ENCODE peak calls at places on chromosomes 2 and 18, in nine cellular contexts. One of them, this sample, is unnamed.

GRCh38 chr18:24128700-24129099 is 10.2 kb upstream of the CABYR start:
- DNase-seq in thyroid gland: no peak
- DNase-seq in adrenal gland: no peak
- DNase-seq in A549: no peak
- DNase-seq in right lobe of liver: no peak
- DNase-seq in IMR-90: peak; percentile 37
- DNase-seq in heart left ventricle: no peak
- DNase-seq in uterus: no peak
- DNase-seq in NB4: no peak
- DNase-seq in this sample: no peak

GRCh38 chr2:154995332-154995731 is 296.8 kb downstream of the KCNJ3 start:
- DNase-seq in uterus: no peak
- DNase-seq in thyroid gland: no peak
- DNase-seq in heart left ventricle: no peak
- DNase-seq in IMR-90: no peak
- DNase-seq in A549: no peak
- DNase-seq in NB4: no peak
- DNase-seq in adrenal gland: no peak
- DNase-seq in right lobe of liver: no peak
- DNase-seq in this sample: no peak

GRCh38 chr2:29072971-29073725 is 1.2 kb downstream of the PCARE start:
- DNase-seq in NB4: no peak
- DNase-seq in heart left ventricle: no peak
- DNase-seq in thyroid gland: peak; percentile 55
- DNase-seq in A549: no peak
- DNase-seq in IMR-90: no peak
- DNase-seq in uterus: no peak
- DNase-seq in adrenal gland: peak; percentile 43
- DNase-seq in right lobe of liver: no peak
- DNase-seq in this sample: no peak

GRCh38 chr2:223586261-223586660 is 15.9 kb downstream of the SCG2 start:
- DNase-seq in uterus: no peak
- DNase-seq in A549: no peak
- DNase-seq in right lobe of liver: no peak
- DNase-seq in adrenal gland: no peak
- DNase-seq in heart left ventricle: no peak
- DNase-seq in NB4: no peak
- DNase-seq in IMR-90: peak; percentile 88
- DNase-seq in thyroid gland: no peak
- DNase-seq in this sample: no peak

GRCh38 chr2:160652236-160652635 is 158.6 kb upstream of the RBMS1 start:
- DNase-seq in A549: no peak
- DNase-seq in uterus: no peak
- DNase-seq in heart left ventricle: no peak
- DNase-seq in right lobe of liver: no peak
- DNase-seq in thyroid gland: no peak
- DNase-seq in IMR-90: no peak
- DNase-seq in NB4: peak; percentile 34
- DNase-seq in adrenal gland: no peak
- DNase-seq in this sample: no peak

GRCh38 chr2:187964742-187965141 is 326.9 kb upstream of the GULP1 start:
- DNase-seq in NB4: no peak
- DNase-seq in uterus: no peak
- DNase-seq in right lobe of liver: no peak
- DNase-seq in heart left ventricle: no peak
- DNase-seq in thyroid gland: no peak
- DNase-seq in IMR-90: peak; percentile 74
- DNase-seq in adrenal gland: no peak
- DNase-seq in A549: no peak
- DNase-seq in this sample: no peak

GRCh38 chr18:41396211-41396610 is 558.8 kb upstream of the PIK3C3 start:
- DNase-seq in NB4: no peak
- DNase-seq in IMR-90: no peak
- DNase-seq in adrenal gland: no peak
- DNase-seq in right lobe of liver: no peak
- DNase-seq in heart left ventricle: no peak
- DNase-seq in thyroid gland: no peak
- DNase-seq in A549: no peak
- DNase-seq in uterus: no peak
- DNase-seq in this sample: no peak

GRCh38 chr2:4763009-4763408 is 929.2 kb upstream of the SOX11 start:
- DNase-seq in IMR-90: no peak
- DNase-seq in right lobe of liver: no peak
- DNase-seq in heart left ventricle: no peak
- DNase-seq in A549: no peak
- DNase-seq in uterus: no peak
- DNase-seq in thyroid gland: peak; percentile 69
- DNase-seq in adrenal gland: peak; percentile 60
- DNase-seq in NB4: peak; percentile 61
- DNase-seq in this sample: peak; percentile 2

GRCh38 chr18:2918761-2919550 is 72.2 kb downstream of the EMILIN2 start:
- DNase-seq in IMR-90: no peak
- DNase-seq in A549: no peak
- DNase-seq in NB4: no peak
- DNase-seq in uterus: no peak
- DNase-seq in right lobe of liver: no peak
- DNase-seq in adrenal gland: peak; percentile 43
- DNase-seq in thyroid gland: no peak
- DNase-seq in heart left ventricle: no peak
- DNase-seq in this sample: no peak

GRCh38 chr18:2920546-2921343 is 73.9 kb downstream of the EMILIN2 start:
- DNase-seq in IMR-90: no peak
- DNase-seq in right lobe of liver: peak; percentile 36
- DNase-seq in A549: no peak
- DNase-seq in NB4: no peak
- DNase-seq in heart left ventricle: no peak
- DNase-seq in uterus: no peak
- DNase-seq in thyroid gland: no peak
- DNase-seq in adrenal gland: peak; percentile 39
- DNase-seq in this sample: no peak

GRCh38 chr18:2919600-2919999 is 72.8 kb downstream of the EMILIN2 start:
- DNase-seq in A549: no peak
- DNase-seq in heart left ventricle: no peak
- DNase-seq in thyroid gland: no peak
- DNase-seq in NB4: no peak
- DNase-seq in adrenal gland: no peak
- DNase-seq in right lobe of liver: no peak
- DNase-seq in uterus: no peak
- DNase-seq in IMR-90: no peak
- DNase-seq in this sample: no peak

GRCh38 chr18:2921778-2922177 is 75.0 kb downstream of the EMILIN2 start:
- DNase-seq in heart left ventricle: no peak
- DNase-seq in A549: no peak
- DNase-seq in thyroid gland: no peak
- DNase-seq in right lobe of liver: peak; percentile 41
- DNase-seq in IMR-90: no peak
- DNase-seq in adrenal gland: no peak
- DNase-seq in uterus: no peak
- DNase-seq in NB4: no peak
- DNase-seq in this sample: no peak

DNA sequence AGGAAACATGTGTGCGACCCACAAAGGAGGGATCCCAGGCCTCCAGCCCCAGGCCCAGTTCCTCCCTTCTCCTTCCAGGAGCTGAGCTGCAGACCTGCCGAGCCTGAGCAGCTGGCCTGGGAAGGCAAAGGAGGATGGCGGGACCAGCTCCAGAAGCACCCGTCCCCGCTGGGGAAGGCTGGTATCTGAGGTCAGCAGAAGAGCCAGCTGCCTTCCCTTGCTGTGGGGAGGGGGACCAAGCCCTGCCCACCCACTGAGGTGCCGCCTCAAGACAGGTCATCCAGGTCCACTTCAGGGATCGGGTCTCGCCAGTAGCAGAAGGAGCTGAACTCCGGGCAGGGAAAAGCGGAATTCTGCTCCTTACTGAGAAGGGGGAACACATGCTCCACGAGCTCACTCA is 73.2 kb downstream of the EMILIN2 start:
- DNase-seq in IMR-90: no peak
- DNase-seq in right lobe of liver: peak; percentile 44
- DNase-seq in A549: no peak
- DNase-seq in heart left ventricle: no peak
- DNase-seq in uterus: no peak
- DNase-seq in adrenal gland: peak; percentile 44
- DNase-seq in NB4: no peak
- DNase-seq in thyroid gland: no peak
- DNase-seq in this sample: no peak
- TF ChIP-seq POLR2A in IMR-90: no peak
- TF ChIP-seq POLR2A in right lobe of liver: no peak
- TF ChIP-seq POLR2A in A549: no peak
- TF ChIP-seq POLR2A in heart left ventricle: no peak
- TF ChIP-seq POLR2A in uterus: no peak
- TF ChIP-seq POLR2A in adrenal gland: no peak
- TF ChIP-seq POLR2A in NB4: no peak
- TF ChIP-seq POLR2A in thyroid gland: no peak
- TF ChIP-seq POLR2A in this sample: peak; percentile 0

GRCh38 chr2:212921711-212922110 is 229.7 kb downstream of the IKZF2 start:
- DNase-seq in NB4: no peak
- DNase-seq in right lobe of liver: no peak
- DNase-seq in A549: no peak
- DNase-seq in heart left ventricle: no peak
- DNase-seq in adrenal gland: no peak
- DNase-seq in IMR-90: no peak
- DNase-seq in uterus: no peak
- DNase-seq in thyroid gland: no peak
- DNase-seq in this sample: no peak

GRCh38 chr2:212922701-212923100 is 228.7 kb downstream of the IKZF2 start:
- DNase-seq in IMR-90: no peak
- DNase-seq in uterus: no peak
- DNase-seq in adrenal gland: no peak
- DNase-seq in A549: no peak
- DNase-seq in NB4: no peak
- DNase-seq in thyroid gland: no peak
- DNase-seq in heart left ventricle: no peak
- DNase-seq in right lobe of liver: no peak
- DNase-seq in this sample: no peak

GRCh38 chr2:212926948-212927347 is 224.5 kb downstream of the IKZF2 start:
- DNase-seq in uterus: no peak
- DNase-seq in right lobe of liver: no peak
- DNase-seq in NB4: no peak
- DNase-seq in thyroid gland: peak; percentile 55
- DNase-seq in A549: no peak
- DNase-seq in heart left ventricle: peak; percentile 32
- DNase-seq in adrenal gland: no peak
- DNase-seq in IMR-90: no peak
- DNase-seq in this sample: no peak

GRCh38 chr2:212921061-212921460 is 230.4 kb downstream of the IKZF2 start:
- DNase-seq in heart left ventricle: no peak
- DNase-seq in adrenal gland: no peak
- DNase-seq in NB4: no peak
- DNase-seq in right lobe of liver: no peak
- DNase-seq in thyroid gland: no peak
- DNase-seq in A549: no peak
- DNase-seq in uterus: no peak
- DNase-seq in IMR-90: no peak
- DNase-seq in this sample: no peak

DNA sequence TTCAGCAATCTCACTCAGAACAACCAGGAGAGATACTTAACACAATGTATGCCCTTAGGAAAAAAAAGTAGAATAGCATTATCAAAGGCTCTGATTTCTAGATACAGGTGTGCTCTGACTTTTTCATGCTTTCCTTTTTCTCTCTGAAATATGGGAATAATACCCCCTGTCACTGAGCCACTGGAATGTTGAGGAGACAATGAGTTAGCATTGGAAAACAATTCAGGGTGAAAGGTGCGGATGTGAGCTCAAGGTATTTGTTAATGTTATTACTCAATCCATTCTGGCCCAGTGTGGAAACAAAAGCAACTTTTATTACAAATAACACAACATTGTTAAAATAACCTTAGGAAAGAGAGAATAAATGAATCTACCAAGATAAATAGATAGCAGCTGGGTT is 228.0 kb downstream of the IKZF2 start:
- DNase-seq in adrenal gland: no peak
- DNase-seq in thyroid gland: no peak
- DNase-seq in NB4: no peak
- DNase-seq in A549: no peak
- DNase-seq in right lobe of liver: no peak
- DNase-seq in uterus: no peak
- DNase-seq in heart left ventricle: no peak
- DNase-seq in IMR-90: no peak
- DNase-seq in this sample: no peak
- TF ChIP-seq POLR2A in adrenal gland: no peak
- TF ChIP-seq POLR2A in thyroid gland: no peak
- TF ChIP-seq POLR2A in NB4: no peak
- TF ChIP-seq POLR2A in A549: no peak
- TF ChIP-seq POLR2A in right lobe of liver: no peak
- TF ChIP-seq POLR2A in uterus: no peak
- TF ChIP-seq POLR2A in heart left ventricle: no peak
- TF ChIP-seq POLR2A in IMR-90: no peak
- TF ChIP-seq POLR2A in this sample: no peak

DNA sequence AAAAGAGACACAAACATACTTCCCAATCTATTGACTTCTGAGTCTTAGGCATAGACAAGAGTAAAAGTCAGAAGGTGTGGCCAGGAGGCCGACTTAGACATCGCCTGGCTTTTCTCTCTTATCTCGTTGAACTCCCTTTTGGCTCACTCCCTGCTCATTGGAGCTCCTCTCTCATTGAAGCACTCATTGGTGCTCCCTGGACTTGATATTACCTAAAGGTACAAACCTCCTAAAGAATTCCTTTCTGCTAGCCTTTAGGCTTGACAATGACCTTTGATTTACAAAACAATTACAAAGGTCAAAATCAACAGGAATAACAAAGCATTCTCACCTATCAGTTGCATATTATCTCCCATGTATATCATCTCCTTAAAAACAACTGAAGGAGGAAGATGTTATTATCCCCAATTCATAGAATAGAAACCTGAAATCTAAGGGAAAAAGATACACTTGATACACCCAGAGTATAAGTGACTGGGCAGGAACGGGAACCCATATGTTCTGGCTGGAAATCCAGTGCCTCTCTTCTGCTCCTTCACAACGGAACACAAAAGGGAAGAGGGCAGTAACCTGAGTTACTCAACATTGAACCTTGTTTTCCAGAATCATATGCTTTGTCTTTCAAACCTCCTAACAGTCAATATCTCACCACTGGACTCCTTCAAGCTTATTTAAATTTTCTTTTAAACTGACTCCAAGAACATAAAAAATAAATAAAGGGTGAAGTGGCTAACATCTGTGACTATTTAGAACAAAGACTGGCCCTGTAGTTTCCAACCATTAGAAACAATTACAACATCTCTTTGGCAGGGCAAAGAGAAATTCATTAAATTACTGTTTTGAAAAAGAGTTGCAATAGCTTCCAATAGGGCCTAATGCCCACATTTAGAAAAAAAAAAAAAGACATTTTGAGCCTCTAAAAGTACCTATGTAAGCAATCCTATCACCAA is 1247.9 kb downstream of the LRP1B start:
- DNase-seq in thyroid gland: no peak
- DNase-seq in NB4: no peak
- DNase-seq in A549: no peak
- DNase-seq in heart left ventricle: no peak
- DNase-seq in IMR-90: peak; percentile 60
- DNase-seq in uterus: no peak
- DNase-seq in adrenal gland: no peak
- DNase-seq in right lobe of liver: no peak
- DNase-seq in this sample: no peak
- TF ChIP-seq POLR2A in thyroid gland: no peak
- TF ChIP-seq POLR2A in NB4: no peak
- TF ChIP-seq POLR2A in A549: no peak
- TF ChIP-seq POLR2A in heart left ventricle: no peak
- TF ChIP-seq POLR2A in IMR-90: no peak
- TF ChIP-seq POLR2A in uterus: no peak
- TF ChIP-seq POLR2A in adrenal gland: no peak
- TF ChIP-seq POLR2A in right lobe of liver: no peak
- TF ChIP-seq POLR2A in this sample: no peak

GRCh38 chr18:62331581-62332436 is 6.7 kb downstream of the TNFRSF11A start:
- DNase-seq in thyroid gland: peak; percentile 34
- DNase-seq in adrenal gland: peak; percentile 65
- DNase-seq in A549: no peak
- DNase-seq in uterus: peak; percentile 51
- DNase-seq in IMR-90: peak; percentile 75
- DNase-seq in NB4: no peak
- DNase-seq in right lobe of liver: no peak
- DNase-seq in heart left ventricle: peak; percentile 52
- DNase-seq in this sample: no peak
- TF ChIP-seq POLR2A in thyroid gland: no peak
- TF ChIP-seq POLR2A in adrenal gland: no peak
- TF ChIP-seq POLR2A in A549: no peak
- TF ChIP-seq POLR2A in uterus: no peak
- TF ChIP-seq POLR2A in IMR-90: no peak
- TF ChIP-seq POLR2A in NB4: no peak
- TF ChIP-seq POLR2A in right lobe of liver: no peak
- TF ChIP-seq POLR2A in heart left ventricle: no peak
- TF ChIP-seq POLR2A in this sample: no peak